ENCODE peak calls at places on chromosomes 6 and 20, in four cellular contexts. K is HTR-8/SVneo, O is SW480, N is germinal center. M is an unnamed sample.

GRCh38 chr6:53794720-53795253 is at the start of gene LRRC1:
- DNase-seq in K (peak), O (peak), N (peak), M (no peak)

GRCh38 chr6:28335040-28335563 is 846 bp downstream of the ZSCAN31 start:
- DNase-seq in K (no peak), O (no peak), N (no peak), M (no peak)

GRCh38 chr6:80623066-80623815 is 516.8 kb downstream of the BCKDHB start:
- DNase-seq in K (no peak), O (no peak), N (no peak), M (no peak)

GRCh38 chr6:143429970-143430369 is 20.5 kb downstream of the ADAT2 start:
- DNase-seq in K (no peak), O (no peak), N (no peak), M (no peak)

GRCh38 chr20:32314768-32315167 is 37.3 kb downstream of the KIF3B start:
- DNase-seq in K (no peak), O (no peak), N (no peak), M (no peak)

GRCh38 chr20:62704341-62704948 is 4.2 kb upstream of the NTSR1 start:
- DNase-seq in K (peak), O (peak), N (no peak), M (peak)

GRCh38 chr6:114051031-114051430 is 80.1 kb upstream of the HDAC2 start:
- DNase-seq in K (no peak), O (no peak), N (no peak), M (no peak)

GRCh38 chr6:37078814-37079213 is 73.4 kb downstream of the FGD2 start:
- DNase-seq in K (no peak), O (no peak), N (no peak), M (no peak)

GRCh38 chr6:52650946-52651345 is 20.0 kb upstream of the TMEM14A start:
- DNase-seq in K (no peak), O (no peak), N (no peak), M (no peak)

GRCh38 chr20:32551693-32552092 is 33.4 kb downstream of the NOL4L start:
- DNase-seq in K (no peak), O (no peak), N (no peak), M (no peak)

GRCh38 chr6:108559884-108560462 is 744 bp upstream of the FOXO3 start:
- DNase-seq in K (no peak), O (peak), N (no peak), M (no peak)

GRCh38 chr20:1312904-1313235 is 16.1 kb downstream of the SDCBP2 start:
- DNase-seq in K (no peak), O (no peak), N (no peak), M (no peak)

GRCh38 chr6:18055098-18055497 is 67.4 kb downstream of the NHLRC1 start:
- DNase-seq in K (no peak), O (no peak), N (no peak), M (no peak)

GRCh38 chr20:41418739-41419293 is 52.2 kb upstream of the EMILIN3 start:
- DNase-seq in K (no peak), O (no peak), N (no peak), M (no peak)

GRCh38 chr20:48760403-48760889 is 67.4 kb downstream of the PREX1 start:
- DNase-seq in K (peak), O (peak), N (peak), M (no peak)

GRCh38 chr6:109327959-109328358 is 54.3 kb downstream of the CD164 start:
- DNase-seq in K (no peak), O (no peak), N (no peak), M (no peak)

GRCh38 chr20:9969626-9970025 is 65.2 kb upstream of the ANKEF1 start:
- DNase-seq in K (no peak), O (no peak), N (no peak), M (no peak)

GRCh38 chr6:168896321-168896720 is 357.3 kb downstream of the THBS2 start:
- DNase-seq in K (no peak), O (no peak), N (no peak), M (no peak)

GRCh38 chr6:113632220-113632864 is 224.8 kb upstream of the MARCKS start:
- DNase-seq in K (peak), O (peak), N (peak), M (peak)

GRCh38 chr6:142523485-142523884 is 221.7 kb downstream of the ADGRG6 start:
- DNase-seq in K (no peak), O (no peak), N (no peak), M (no peak)

GRCh38 chr20:57662313-57663240 is 42.4 kb upstream of the ZBP1 start:
- DNase-seq in K (no peak), O (no peak), N (no peak), M (no peak)

GRCh38 chr20:37901667-37902503 is 1.0 kb upstream of the VSTM2L start:
- DNase-seq in K (peak), O (peak), N (peak), M (peak)

GRCh38 chr6:53735896-53736295 is 58.9 kb upstream of the LRRC1 start:
- DNase-seq in K (no peak), O (no peak), N (no peak), M (no peak)